ENCODE peak calls at places on chromosomes 1 and 21, in nine cellular contexts. One of them, this sample, is unnamed.

GRCh38 chr21:25881524-25882376 is 147.0 kb downstream of the GABPA start:
- DNase-seq in IMR-90: peak; percentile 61
- DNase-seq in HS-27A: peak; percentile 27
- DNase-seq in T-helper 9 cell: peak; percentile 38
- DNase-seq in NCI-H2081: peak; percentile 54
- DNase-seq in fibroblast of pulmonary artery: peak; percentile 80
- DNase-seq in stimulated activated CD8-positive, alpha-beta memory T cell treated with anti-CD3 and anti-CD28 coated beads, Interleukin-7, amount 100 ng/mL, for 1 hour: peak; percentile 32
- DNase-seq in hypothalamus: peak; percentile 22
- DNase-seq in retina: peak; percentile 74
- DNase-seq in this sample: peak; percentile 63

GRCh38 chr1:196584703-196585102 is 23.5 kb downstream of the KCNT2 start:
- DNase-seq in stimulated activated CD8-positive, alpha-beta memory T cell treated with anti-CD3 and anti-CD28 coated beads, Interleukin-7, amount 100 ng/mL, for 1 hour: no peak
- DNase-seq in retina: no peak
- DNase-seq in T-helper 9 cell: no peak
- DNase-seq in HS-27A: no peak
- DNase-seq in NCI-H2081: no peak
- DNase-seq in hypothalamus: no peak
- DNase-seq in IMR-90: no peak
- DNase-seq in fibroblast of pulmonary artery: no peak
- DNase-seq in this sample: no peak

GRCh38 chr21:37939251-37939650 is 23.0 kb upstream of the KCNJ6 start:
- DNase-seq in T-helper 9 cell: no peak
- DNase-seq in HS-27A: no peak
- DNase-seq in IMR-90: no peak
- DNase-seq in retina: no peak
- DNase-seq in hypothalamus: no peak
- DNase-seq in NCI-H2081: no peak
- DNase-seq in stimulated activated CD8-positive, alpha-beta memory T cell treated with anti-CD3 and anti-CD28 coated beads, Interleukin-7, amount 100 ng/mL, for 1 hour: no peak
- DNase-seq in fibroblast of pulmonary artery: no peak
- DNase-seq in this sample: no peak

GRCh38 chr21:45427331-45428271 is 22.6 kb downstream of the COL18A1 start:
- DNase-seq in hypothalamus: no peak
- DNase-seq in stimulated activated CD8-positive, alpha-beta memory T cell treated with anti-CD3 and anti-CD28 coated beads, Interleukin-7, amount 100 ng/mL, for 1 hour: no peak
- DNase-seq in NCI-H2081: no peak
- DNase-seq in IMR-90: peak; percentile 98
- DNase-seq in fibroblast of pulmonary artery: peak; percentile 93
- DNase-seq in HS-27A: peak; percentile 88
- DNase-seq in T-helper 9 cell: no peak
- DNase-seq in retina: no peak
- DNase-seq in this sample: peak; percentile 97

GRCh38 chr1:79133703-79134258 is 127.3 kb upstream of the ADGRL4 start:
- DNase-seq in retina: no peak
- DNase-seq in hypothalamus: no peak
- DNase-seq in fibroblast of pulmonary artery: peak; percentile 11
- DNase-seq in stimulated activated CD8-positive, alpha-beta memory T cell treated with anti-CD3 and anti-CD28 coated beads, Interleukin-7, amount 100 ng/mL, for 1 hour: no peak
- DNase-seq in IMR-90: no peak
- DNase-seq in HS-27A: no peak
- DNase-seq in T-helper 9 cell: no peak
- DNase-seq in NCI-H2081: no peak
- DNase-seq in this sample: peak; percentile 11

GRCh38 chr1:39981957-39982356 is 27.0 kb downstream of the MFSD2A start:
- DNase-seq in stimulated activated CD8-positive, alpha-beta memory T cell treated with anti-CD3 and anti-CD28 coated beads, Interleukin-7, amount 100 ng/mL, for 1 hour: no peak
- DNase-seq in T-helper 9 cell: no peak
- DNase-seq in IMR-90: peak; percentile 93
- DNase-seq in retina: no peak
- DNase-seq in hypothalamus: no peak
- DNase-seq in fibroblast of pulmonary artery: peak; percentile 76
- DNase-seq in NCI-H2081: no peak
- DNase-seq in HS-27A: peak; percentile 65
- DNase-seq in this sample: peak; percentile 92

GRCh38 chr21:28537371-28538079 is 455.2 kb downstream of the LTN1 start:
- DNase-seq in retina: no peak
- DNase-seq in stimulated activated CD8-positive, alpha-beta memory T cell treated with anti-CD3 and anti-CD28 coated beads, Interleukin-7, amount 100 ng/mL, for 1 hour: no peak
- DNase-seq in HS-27A: peak; percentile 88
- DNase-seq in hypothalamus: no peak
- DNase-seq in NCI-H2081: no peak
- DNase-seq in IMR-90: peak; percentile 100
- DNase-seq in T-helper 9 cell: no peak
- DNase-seq in fibroblast of pulmonary artery: peak; percentile 56
- DNase-seq in this sample: peak; percentile 85

GRCh38 chr1:176795929-176796328 is 333.0 kb downstream of the PAPPA2 start:
- DNase-seq in HS-27A: no peak
- DNase-seq in retina: no peak
- DNase-seq in IMR-90: no peak
- DNase-seq in NCI-H2081: no peak
- DNase-seq in fibroblast of pulmonary artery: no peak
- DNase-seq in stimulated activated CD8-positive, alpha-beta memory T cell treated with anti-CD3 and anti-CD28 coated beads, Interleukin-7, amount 100 ng/mL, for 1 hour: no peak
- DNase-seq in T-helper 9 cell: no peak
- DNase-seq in hypothalamus: no peak
- DNase-seq in this sample: no peak

GRCh38 chr1:33985166-33985565 is 121.3 kb downstream of the HMGB4 start:
- DNase-seq in HS-27A: no peak
- DNase-seq in NCI-H2081: no peak
- DNase-seq in IMR-90: no peak
- DNase-seq in retina: no peak
- DNase-seq in stimulated activated CD8-positive, alpha-beta memory T cell treated with anti-CD3 and anti-CD28 coated beads, Interleukin-7, amount 100 ng/mL, for 1 hour: no peak
- DNase-seq in fibroblast of pulmonary artery: no peak
- DNase-seq in T-helper 9 cell: no peak
- DNase-seq in hypothalamus: no peak
- DNase-seq in this sample: no peak

GRCh38 chr1:198015317-198015716 is 98.1 kb downstream of the LHX9 start:
- DNase-seq in HS-27A: no peak
- DNase-seq in hypothalamus: no peak
- DNase-seq in IMR-90: peak; percentile 3
- DNase-seq in fibroblast of pulmonary artery: no peak
- DNase-seq in stimulated activated CD8-positive, alpha-beta memory T cell treated with anti-CD3 and anti-CD28 coated beads, Interleukin-7, amount 100 ng/mL, for 1 hour: no peak
- DNase-seq in T-helper 9 cell: no peak
- DNase-seq in NCI-H2081: no peak
- DNase-seq in retina: no peak
- DNase-seq in this sample: no peak

GRCh38 chr1:168202941-168203654 is 22.7 kb upstream of the SFT2D2 start:
- DNase-seq in HS-27A: no peak
- DNase-seq in IMR-90: peak; percentile 81
- DNase-seq in fibroblast of pulmonary artery: peak; percentile 97
- DNase-seq in stimulated activated CD8-positive, alpha-beta memory T cell treated with anti-CD3 and anti-CD28 coated beads, Interleukin-7, amount 100 ng/mL, for 1 hour: no peak
- DNase-seq in retina: no peak
- DNase-seq in NCI-H2081: no peak
- DNase-seq in hypothalamus: no peak
- DNase-seq in T-helper 9 cell: no peak
- DNase-seq in this sample: peak; percentile 91

GRCh38 chr1:69572921-69573320 is 5.2 kb downstream of the LRRC7 start:
- DNase-seq in hypothalamus: no peak
- DNase-seq in IMR-90: no peak
- DNase-seq in NCI-H2081: no peak
- DNase-seq in fibroblast of pulmonary artery: no peak
- DNase-seq in HS-27A: no peak
- DNase-seq in T-helper 9 cell: no peak
- DNase-seq in stimulated activated CD8-positive, alpha-beta memory T cell treated with anti-CD3 and anti-CD28 coated beads, Interleukin-7, amount 100 ng/mL, for 1 hour: no peak
- DNase-seq in retina: no peak
- DNase-seq in this sample: no peak

GRCh38 chr1:77271851-77272250 is 10.0 kb upstream of the AK5 start:
- DNase-seq in NCI-H2081: no peak
- DNase-seq in hypothalamus: no peak
- DNase-seq in stimulated activated CD8-positive, alpha-beta memory T cell treated with anti-CD3 and anti-CD28 coated beads, Interleukin-7, amount 100 ng/mL, for 1 hour: no peak
- DNase-seq in HS-27A: no peak
- DNase-seq in IMR-90: peak; percentile 76
- DNase-seq in T-helper 9 cell: no peak
- DNase-seq in fibroblast of pulmonary artery: peak; percentile 66
- DNase-seq in retina: no peak
- DNase-seq in this sample: peak; percentile 76

GRCh38 chr1:185594786-185595410 is 139.3 kb upstream of the HMCN1 start:
- DNase-seq in retina: no peak
- DNase-seq in NCI-H2081: no peak
- DNase-seq in IMR-90: no peak
- DNase-seq in fibroblast of pulmonary artery: no peak
- DNase-seq in HS-27A: no peak
- DNase-seq in stimulated activated CD8-positive, alpha-beta memory T cell treated with anti-CD3 and anti-CD28 coated beads, Interleukin-7, amount 100 ng/mL, for 1 hour: no peak
- DNase-seq in T-helper 9 cell: no peak
- DNase-seq in hypothalamus: no peak
- DNase-seq in this sample: no peak

GRCh38 chr1:2587071-2587859 is 688 bp downstream of the PRXL2B start:
- DNase-seq in HS-27A: no peak
- DNase-seq in NCI-H2081: no peak
- DNase-seq in T-helper 9 cell: no peak
- DNase-seq in IMR-90: peak; percentile 13
- DNase-seq in stimulated activated CD8-positive, alpha-beta memory T cell treated with anti-CD3 and anti-CD28 coated beads, Interleukin-7, amount 100 ng/mL, for 1 hour: no peak
- DNase-seq in hypothalamus: no peak
- DNase-seq in fibroblast of pulmonary artery: peak; percentile 25
- DNase-seq in retina: peak; percentile 70
- DNase-seq in this sample: peak; percentile 27

This sample was measured in iris pigment epithelial cell.